ENCODE peak calls at places on chromosomes 3 and 15, in six cellular contexts. One of them, this sample, is unnamed. For H3K4me1, the result is how much of the 10 kb centered on the place peaks cover.

GRCh38 chr3:43748179-43748578 is 57.4 kb downstream of the ABHD5 start:
- DNase-seq in fibroblast of lung: peak
- DNase-seq in CD8-positive, alpha-beta T cell: no peak
- DNase-seq in hepatocyte: no peak
- DNase-seq in heart right ventricle: no peak
- DNase-seq in PC-9: no peak
- DNase-seq in this sample: no peak

GRCh38 chr3:145906755-145907154 is 254.2 kb downstream of the PLOD2 start:
- DNase-seq in fibroblast of lung: no peak
- DNase-seq in CD8-positive, alpha-beta T cell: no peak
- DNase-seq in hepatocyte: no peak
- DNase-seq in heart right ventricle: no peak
- DNase-seq in PC-9: no peak
- DNase-seq in this sample: no peak

GRCh38 chr3:69204315-69204957 is 82.0 kb upstream of the LMOD3 start:
- DNase-seq in fibroblast of lung: no peak
- DNase-seq in CD8-positive, alpha-beta T cell: no peak
- DNase-seq in hepatocyte: peak
- DNase-seq in heart right ventricle: no peak
- DNase-seq in PC-9: no peak
- DNase-seq in this sample: no peak

GRCh38 chr3:70393881-70394612 is 81.6 kb upstream of the MDFIC2 start:
- DNase-seq in fibroblast of lung: no peak
- DNase-seq in CD8-positive, alpha-beta T cell: no peak
- DNase-seq in hepatocyte: no peak
- DNase-seq in heart right ventricle: no peak
- DNase-seq in PC-9: no peak
- DNase-seq in this sample: no peak

GRCh38 chr15:90095521-90095959 is 6.7 kb downstream of the IDH2 start:
- DNase-seq in fibroblast of lung: no peak
- DNase-seq in CD8-positive, alpha-beta T cell: no peak
- DNase-seq in hepatocyte: no peak
- DNase-seq in heart right ventricle: no peak
- DNase-seq in PC-9: peak
- DNase-seq in this sample: no peak

GRCh38 chr15:49075876-49076275 is 29.6 kb upstream of the SECISBP2L start:
- DNase-seq in fibroblast of lung: no peak
- DNase-seq in CD8-positive, alpha-beta T cell: no peak
- DNase-seq in hepatocyte: no peak
- DNase-seq in heart right ventricle: no peak
- DNase-seq in PC-9: no peak
- DNase-seq in this sample: no peak

GRCh38 chr15:100191161-100191560 is 150.6 kb downstream of the ADAMTS17 start:
- DNase-seq in fibroblast of lung: no peak
- DNase-seq in CD8-positive, alpha-beta T cell: no peak
- DNase-seq in hepatocyte: no peak
- DNase-seq in heart right ventricle: no peak
- DNase-seq in PC-9: no peak
- DNase-seq in this sample: no peak

GRCh38 chr3:55329849-55330248 is 157.3 kb downstream of the WNT5A start:
- DNase-seq in fibroblast of lung: peak
- DNase-seq in CD8-positive, alpha-beta T cell: no peak
- DNase-seq in hepatocyte: peak
- DNase-seq in heart right ventricle: no peak
- DNase-seq in PC-9: peak
- DNase-seq in this sample: no peak

GRCh38 chr3:137854498-137855285 is 90.6 kb downstream of the SOX14 start:
- DNase-seq in fibroblast of lung: no peak
- DNase-seq in CD8-positive, alpha-beta T cell: no peak
- DNase-seq in hepatocyte: no peak
- DNase-seq in heart right ventricle: no peak
- DNase-seq in PC-9: no peak
- DNase-seq in this sample: no peak

GRCh38 chr3:178703268-178703975 is 167.2 kb downstream of the KCNMB2 start:
- DNase-seq in fibroblast of lung: peak
- DNase-seq in CD8-positive, alpha-beta T cell: no peak
- DNase-seq in hepatocyte: peak
- DNase-seq in heart right ventricle: no peak
- DNase-seq in PC-9: peak
- DNase-seq in this sample: no peak

GRCh38 chr3:135907422-135908165 is 57.9 kb upstream of the PPP2R3A start:
- DNase-seq in fibroblast of lung: no peak
- DNase-seq in CD8-positive, alpha-beta T cell: no peak
- DNase-seq in hepatocyte: no peak
- DNase-seq in heart right ventricle: no peak
- DNase-seq in PC-9: peak
- DNase-seq in this sample: no peak
- H3K27ac ChIP-seq in fibroblast of lung: no peak
- H3K27ac ChIP-seq in CD8-positive, alpha-beta T cell: no peak
- H3K27ac ChIP-seq in hepatocyte: no peak
- H3K27ac ChIP-seq in heart right ventricle: no peak
- H3K27ac ChIP-seq in PC-9: peak
- H3K27ac ChIP-seq in this sample: no peak

DNA sequence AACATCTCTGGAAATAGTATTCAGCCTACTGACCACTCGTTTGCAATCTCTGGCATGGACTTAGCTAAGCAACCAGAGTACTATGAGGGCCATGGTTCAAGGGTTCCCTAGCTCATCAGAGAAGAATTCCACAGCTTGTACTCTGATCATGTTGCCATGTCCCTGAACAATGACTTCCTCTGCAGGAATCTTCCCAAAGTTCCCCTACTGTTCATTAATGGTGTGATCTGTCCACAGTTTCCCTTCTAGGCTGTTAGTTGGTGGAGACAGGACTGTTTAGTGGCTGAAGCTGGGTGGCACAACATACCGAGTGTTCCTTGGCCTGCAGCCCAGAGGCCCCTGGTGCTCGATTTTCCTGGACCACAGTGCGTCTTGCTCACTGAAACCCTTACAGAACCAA is 44.4 kb upstream of the GALNT15 start:
- DNase-seq in fibroblast of lung: peak
- DNase-seq in CD8-positive, alpha-beta T cell: no peak
- DNase-seq in hepatocyte: no peak
- DNase-seq in heart right ventricle: no peak
- DNase-seq in PC-9: no peak
- DNase-seq in this sample: no peak
- H3K4me1 ChIP-seq in fibroblast of lung: under half
- H3K4me1 ChIP-seq in CD8-positive, alpha-beta T cell: under half
- H3K4me1 ChIP-seq in hepatocyte: under half
- H3K4me1 ChIP-seq in heart right ventricle: under half
- H3K4me1 ChIP-seq in PC-9: under half
- H3K4me1 ChIP-seq in this sample: under half

DNA sequence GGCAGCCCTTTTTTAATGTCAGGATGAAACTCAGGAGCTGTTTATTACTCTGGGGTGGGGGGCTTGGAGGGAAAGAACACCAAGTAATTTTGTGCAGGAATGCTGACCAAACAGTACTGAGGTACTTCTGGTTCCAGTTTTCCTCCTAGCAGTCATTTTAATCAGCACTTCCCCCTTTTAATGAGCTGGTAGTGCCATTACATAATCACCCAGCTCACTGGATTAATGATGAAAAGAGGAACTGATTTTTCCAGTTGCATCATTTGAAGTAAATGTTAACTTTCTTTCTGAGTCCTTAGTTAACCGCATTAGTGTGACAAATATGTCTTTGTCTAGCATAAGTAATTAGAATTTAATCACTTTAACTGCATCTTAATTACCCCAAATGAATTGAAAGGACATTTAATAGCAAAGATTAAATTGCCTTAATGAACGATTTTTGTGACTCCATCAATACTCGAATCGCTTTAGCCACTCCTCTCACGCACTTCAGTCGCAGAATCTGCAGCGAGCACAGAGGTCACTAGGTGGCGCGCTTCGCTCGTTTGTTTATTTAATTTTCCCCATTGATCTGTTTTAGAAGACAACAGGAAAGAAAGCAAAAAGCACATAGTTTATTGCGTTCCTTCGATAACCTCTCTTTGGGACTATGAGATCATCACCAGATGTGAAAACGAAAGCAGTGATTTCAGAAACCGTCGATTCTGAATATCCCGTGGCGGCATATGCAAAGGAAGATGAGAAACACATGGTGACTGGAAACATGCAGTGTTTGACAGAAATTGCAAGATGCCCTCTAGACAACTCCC is 9.8 kb downstream of the ONECUT1 start:
- DNase-seq in fibroblast of lung: peak
- DNase-seq in CD8-positive, alpha-beta T cell: peak
- DNase-seq in hepatocyte: peak
- DNase-seq in heart right ventricle: peak
- DNase-seq in PC-9: no peak
- DNase-seq in this sample: peak
- TF ChIP-seq CTCF in fibroblast of lung: peak
- TF ChIP-seq CTCF in CD8-positive, alpha-beta T cell: peak
- TF ChIP-seq CTCF in hepatocyte: peak
- TF ChIP-seq CTCF in heart right ventricle: peak
- TF ChIP-seq CTCF in PC-9: peak
- TF ChIP-seq CTCF in this sample: peak

GRCh38 chr3:114651555-114651954 is 357.7 kb downstream of the TIGIT start:
- DNase-seq in fibroblast of lung: no peak
- DNase-seq in CD8-positive, alpha-beta T cell: no peak
- DNase-seq in hepatocyte: no peak
- DNase-seq in heart right ventricle: no peak
- DNase-seq in PC-9: no peak
- DNase-seq in this sample: no peak
- H3K27ac ChIP-seq in fibroblast of lung: no peak
- H3K27ac ChIP-seq in CD8-positive, alpha-beta T cell: no peak
- H3K27ac ChIP-seq in hepatocyte: no peak
- H3K27ac ChIP-seq in heart right ventricle: peak
- H3K27ac ChIP-seq in PC-9: no peak
- H3K27ac ChIP-seq in this sample: peak

GRCh38 chr15:75661779-75662140 is 14.0 kb downstream of the SNX33 start:
- DNase-seq in fibroblast of lung: no peak
- DNase-seq in CD8-positive, alpha-beta T cell: no peak
- DNase-seq in hepatocyte: no peak
- DNase-seq in heart right ventricle: no peak
- DNase-seq in PC-9: no peak
- DNase-seq in this sample: no peak

GRCh38 chr15:75662823-75663519 is 15.3 kb downstream of the SNX33 start:
- DNase-seq in fibroblast of lung: no peak
- DNase-seq in CD8-positive, alpha-beta T cell: no peak
- DNase-seq in hepatocyte: no peak
- DNase-seq in heart right ventricle: no peak
- DNase-seq in PC-9: peak
- DNase-seq in this sample: no peak

GRCh38 chr15:75659141-75659771 is 11.5 kb downstream of the SNX33 start:
- DNase-seq in fibroblast of lung: no peak
- DNase-seq in CD8-positive, alpha-beta T cell: no peak
- DNase-seq in hepatocyte: no peak
- DNase-seq in heart right ventricle: no peak
- DNase-seq in PC-9: no peak
- DNase-seq in this sample: no peak

GRCh38 chr15:75659928-75660645 is 12.4 kb downstream of the SNX33 start:
- DNase-seq in fibroblast of lung: no peak
- DNase-seq in CD8-positive, alpha-beta T cell: no peak
- DNase-seq in hepatocyte: no peak
- DNase-seq in heart right ventricle: no peak
- DNase-seq in PC-9: no peak
- DNase-seq in this sample: no peak

DNA sequence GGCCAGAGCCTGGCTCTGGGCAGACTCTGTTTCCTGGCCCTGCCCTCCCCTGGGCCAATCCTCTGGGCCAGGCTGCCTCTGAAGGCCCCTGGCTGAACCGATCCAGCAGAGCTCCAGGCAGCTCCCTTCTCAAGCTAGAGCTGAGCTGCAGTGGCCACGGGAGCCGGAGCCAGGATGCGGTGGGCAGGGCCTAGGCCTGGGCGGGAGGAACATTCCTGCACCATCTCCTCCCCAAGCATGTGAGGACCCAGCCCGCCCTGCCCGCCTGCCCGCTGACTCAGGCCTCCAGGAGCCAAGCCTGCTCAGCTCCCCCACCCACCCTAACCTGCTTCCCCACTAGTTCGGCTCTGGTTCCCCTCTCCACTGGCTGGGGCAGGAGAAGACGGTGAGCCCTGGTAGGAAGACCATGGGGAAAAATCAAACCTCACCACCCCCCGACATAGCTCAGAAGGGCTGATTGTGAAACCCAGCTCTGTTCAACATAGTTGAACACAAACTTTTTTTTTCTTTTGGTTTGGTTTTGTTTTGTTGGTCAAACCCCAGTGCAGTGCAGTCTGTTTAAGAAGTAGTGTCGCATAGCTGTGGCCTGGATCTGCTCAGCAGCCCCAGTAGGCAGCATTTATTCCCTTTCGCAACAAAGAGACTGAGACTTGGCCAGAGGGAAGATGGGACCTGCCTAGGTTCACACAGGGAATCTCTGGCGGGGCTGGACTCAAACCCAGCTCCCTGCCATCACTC is 13.5 kb downstream of the SNX33 start:
- DNase-seq in fibroblast of lung: peak
- DNase-seq in CD8-positive, alpha-beta T cell: no peak
- DNase-seq in hepatocyte: peak
- DNase-seq in heart right ventricle: peak
- DNase-seq in PC-9: peak
- DNase-seq in this sample: peak
- H3K4me1 ChIP-seq in fibroblast of lung: under half
- H3K4me1 ChIP-seq in CD8-positive, alpha-beta T cell: under half
- H3K4me1 ChIP-seq in hepatocyte: under half
- H3K4me1 ChIP-seq in heart right ventricle: under half
- H3K4me1 ChIP-seq in PC-9: half or more
- H3K4me1 ChIP-seq in this sample: under half

GRCh38 chr3:14915636-14916222 is 31.7 kb upstream of the NR2C2 start:
- DNase-seq in fibroblast of lung: no peak
- DNase-seq in CD8-positive, alpha-beta T cell: peak
- DNase-seq in hepatocyte: no peak
- DNase-seq in heart right ventricle: no peak
- DNase-seq in PC-9: no peak
- DNase-seq in this sample: no peak
- TF ChIP-seq CTCF in fibroblast of lung: peak
- TF ChIP-seq CTCF in CD8-positive, alpha-beta T cell: no peak
- TF ChIP-seq CTCF in hepatocyte: peak
- TF ChIP-seq CTCF in heart right ventricle: peak
- TF ChIP-seq CTCF in PC-9: no peak
- TF ChIP-seq CTCF in this sample: peak

This sample was measured in left ventricle myocardium inferior.